ENCODE peak calls at places on chromosomes 7 and 10, in seven cellular contexts. J is CD8-positive, alpha-beta memory T cell; P is RKO; W is activated T-cell treated with anti-CD3 and anti-CD28 coated beads for 24 hours; A is GM20000; Z is cerebellar cortex; C is GM04504. Y is an unnamed sample.

GRCh38 chr10:4662576-4663161 is 163.3 kb upstream of the AKR1E2 start:
- DNase-seq in Z (peak; percentile 45), J (no peak), W (no peak), P (no peak), A (no peak), C (no peak), Y (no peak)

GRCh38 chr10:27833792-27834191 is 88.2 kb upstream of the MKX start:
- DNase-seq in W (no peak), J (no peak), A (no peak), Z (no peak), C (no peak), P (no peak), Y (no peak)

GRCh38 chr10:119658274-119658673 is 7.1 kb downstream of the BAG3 start:
- DNase-seq in P (peak; percentile 94), A (no peak), C (peak; percentile 80), Z (peak; percentile 87), W (no peak), J (no peak), Y (no peak)

GRCh38 chr10:81866753-81867152 is 8.2 kb upstream of the NRG3 start:
- DNase-seq in J (no peak), W (no peak), P (no peak), C (no peak), Z (no peak), A (peak; percentile 31), Y (no peak)

GRCh38 chr10:80517416-80518142 is 20.1 kb upstream of the SH2D4B start:
- DNase-seq in W (no peak), Z (no peak), A (no peak), C (no peak), P (no peak), J (no peak), Y (no peak)

GRCh38 chr7:42025635-42026375 is 211.2 kb downstream of the GLI3 start:
- DNase-seq in A (no peak), Z (no peak), P (no peak), W (no peak), J (no peak), C (no peak), Y (no peak)

GRCh38 chr10:7211857-7212577 is 198.8 kb downstream of the SFMBT2 start:
- DNase-seq in Z (no peak), W (no peak), A (no peak), J (no peak), C (no peak), P (no peak), Y (no peak)

GRCh38 chr7:69211739-69212138 is 386.5 kb upstream of the AUTS2 start:
- DNase-seq in W (no peak), J (no peak), Z (no peak), P (no peak), A (no peak), C (no peak), Y (no peak)